ENCODE peak calls at places on chromosomes 16 and 17, in six cellular contexts. J is fibroblast of lung, T is PC-3, H is mammary epithelial cell, G is HL-60, N is upper lobe of left lung. W is an unnamed sample.

GRCh38 chr16:74868501-74868900 is 93.9 kb upstream of the FA2H start:
- DNase-seq in J (no peak), T (peak; percentile 24), H (peak; percentile 60), G (no peak), N (no peak), W (peak; percentile 37)

GRCh38 chr17:44589316-44590071 is 32.2 kb downstream of the FZD2 start:
- DNase-seq in J (no peak), T (no peak), H (no peak), G (no peak), N (no peak), W (no peak)

GRCh38 chr17:45129940-45130639 is 2.2 kb downstream of the PLCD3 start:
- DNase-seq in J (no peak), T (peak; percentile 59), H (peak; percentile 63), G (no peak), N (no peak), W (no peak)

GRCh38 chr17:16486373-16487250 is 5.4 kb downstream of the LRRC75A start:
- DNase-seq in J (peak; percentile 59), T (peak; percentile 96), H (peak; percentile 76), G (no peak), N (peak; percentile 89), W (peak; percentile 40)

GRCh38 chr16:53744449-53744848 is 40.5 kb downstream of the FTO start:
- DNase-seq in J (no peak), T (peak; percentile 39), H (no peak), G (no peak), N (no peak), W (no peak)

GRCh38 chr16:27641260-27641659 is 91.3 kb downstream of the KATNIP start:
- DNase-seq in J (no peak), T (no peak), H (no peak), G (no peak), N (no peak), W (no peak)

GRCh38 chr17:80855196-80855967 is 136.3 kb upstream of the CHMP6 start:
- DNase-seq in J (no peak), T (no peak), H (no peak), G (no peak), N (no peak), W (no peak)

GRCh38 chr16:88299751-88300462 is 82.9 kb upstream of the ZNF469 start:
- DNase-seq in J (no peak), T (no peak), H (no peak), G (no peak), N (no peak), W (no peak)

GRCh38 chr16:74999208-74999682 is 421 bp downstream of the ZNRF1 start:
- DNase-seq in J (no peak), T (no peak), H (no peak), G (no peak), N (no peak), W (no peak)

GRCh38 chr17:11308550-11308949 is 67.5 kb downstream of the SHISA6 start:
- DNase-seq in J (no peak), T (no peak), H (no peak), G (no peak), N (no peak), W (no peak)

GRCh38 chr16:88773812-88774291 is 11.2 kb downstream of the PIEZO1 start:
- DNase-seq in J (peak; percentile 98), T (peak; percentile 45), H (no peak), G (no peak), N (peak; percentile 81), W (peak; percentile 82)

GRCh38 chr16:18852647-18853046 is 51.3 kb upstream of the ARL6IP1 start:
- DNase-seq in J (no peak), T (no peak), H (no peak), G (no peak), N (no peak), W (no peak)

GRCh38 chr16:73531021-73531420 is 483.1 kb upstream of the ZFHX3 start:
- DNase-seq in J (no peak), T (no peak), H (no peak), G (no peak), N (no peak), W (no peak)

GRCh38 chr17:17572010-17572785 is 19.3 kb downstream of the PEMT start:
- DNase-seq in J (no peak), T (no peak), H (no peak), G (no peak), N (no peak), W (no peak)

GRCh38 chr17:82876149-82876548 is 36.3 kb upstream of the ZNF750 start:
- DNase-seq in J (peak; percentile 37), T (no peak), H (peak; percentile 99), G (no peak), N (peak; percentile 64), W (peak; percentile 57)

GRCh38 chr17:65228734-65229390 is 91.7 kb downstream of the RGS9 start:
- DNase-seq in J (peak; percentile 20), T (peak; percentile 41), H (peak; percentile 17), G (no peak), N (peak; percentile 63), W (no peak)

GRCh38 chr17:2500446-2500845 is 11.2 kb downstream of the METTL16 start:
- DNase-seq in J (no peak), T (no peak), H (peak; percentile 22), G (no peak), N (no peak), W (no peak)

GRCh38 chr17:4229627-4230026 is 34.2 kb downstream of the ANKFY1 start:
- DNase-seq in J (no peak), T (no peak), H (peak; percentile 75), G (no peak), N (no peak), W (peak; percentile 68)

GRCh38 chr16:89784409-89784808 is 32.0 kb downstream of the FANCA start:
- DNase-seq in J (no peak), T (no peak), H (no peak), G (no peak), N (no peak), W (no peak)

GRCh38 chr17:74527756-74528155 is 3.5 kb downstream of the CD300LB start:
- DNase-seq in J (no peak), T (no peak), H (no peak), G (no peak), N (peak; percentile 12), W (no peak)

GRCh38 chr17:10668771-10669170 is 11.7 kb upstream of the MYH3 start:
- DNase-seq in J (peak; percentile 24), T (peak; percentile 6), H (no peak), G (no peak), N (no peak), W (peak; percentile 9)

GRCh38 chr17:42900460-42901331 is at the start of gene G6PC1:
- DNase-seq in J (no peak), T (no peak), H (no peak), G (no peak), N (no peak), W (no peak)

GRCh38 chr17:31690118-31690517 is 168.9 kb downstream of the COPRS start:
- DNase-seq in J (peak; percentile 70), T (no peak), H (no peak), G (no peak), N (no peak), W (no peak)

GRCh38 chr17:31692632-31693031 is 166.4 kb downstream of the COPRS start:
- DNase-seq in J (no peak), T (no peak), H (no peak), G (no peak), N (no peak), W (no peak)

GRCh38 chr17:31693433-31694210 is 165.4 kb downstream of the COPRS start:
- DNase-seq in J (no peak), T (no peak), H (no peak), G (no peak), N (no peak), W (no peak)

GRCh38 chr17:31688704-31689103 is 170.3 kb downstream of the COPRS start:
- DNase-seq in J (no peak), T (peak; percentile 39), H (peak; percentile 48), G (no peak), N (no peak), W (no peak)

DNA sequence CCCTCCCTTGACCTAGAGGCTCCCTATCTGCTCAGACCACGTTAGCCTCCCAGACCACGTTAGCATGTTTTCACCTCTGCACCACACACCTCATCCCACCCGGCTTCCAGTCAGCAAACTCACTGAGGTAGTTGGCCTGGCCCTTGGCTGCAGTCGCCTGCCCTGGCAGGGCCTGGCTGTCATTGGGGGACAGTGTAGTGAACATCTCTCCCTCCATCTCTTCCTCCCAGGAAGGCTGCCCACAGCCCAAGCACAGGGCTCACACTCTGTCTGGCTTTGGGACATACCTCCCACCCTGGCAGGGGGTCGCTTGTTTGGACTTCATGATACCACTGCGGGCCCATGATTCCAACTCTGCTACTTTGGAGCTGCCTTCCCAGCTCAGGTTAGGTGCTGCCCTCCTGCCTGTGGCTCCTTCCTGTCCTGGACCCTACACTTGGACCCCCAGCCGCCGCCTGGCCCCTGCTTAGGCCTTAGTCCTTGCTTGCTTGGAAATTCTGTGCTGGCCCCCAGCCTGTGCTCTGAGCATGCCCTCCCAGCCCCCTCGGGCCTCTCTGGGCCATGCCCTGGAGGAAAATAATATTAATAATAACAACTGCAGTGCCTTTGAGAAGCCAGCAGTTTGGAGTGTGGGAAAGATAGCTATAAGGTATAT is 167.7 kb downstream of the COPRS start:
- DNase-seq in J (no peak), T (no peak), H (no peak), G (no peak), N (no peak), W (no peak)
- H3K27ac ChIP-seq in J (no peak overlapping the region), T (no peak overlapping the region), H (no peak overlapping the region), G (no peak overlapping the region), N (no peak overlapping the region), W (no peak overlapping the region)

GRCh38 chr17:60139438-60140285 is 10.1 kb upstream of the CA4 start:
- DNase-seq in J (peak; percentile 67), T (peak; percentile 31), H (peak; percentile 34), G (no peak), N (peak; percentile 75), W (peak; percentile 53)
- H3K4me3 ChIP-seq in J (no peak overlapping the region), T (no peak overlapping the region), H (no peak overlapping the region), G (no peak overlapping the region), N (no peak overlapping the region), W (peak overlapping the region; percentile 22)

DNA sequence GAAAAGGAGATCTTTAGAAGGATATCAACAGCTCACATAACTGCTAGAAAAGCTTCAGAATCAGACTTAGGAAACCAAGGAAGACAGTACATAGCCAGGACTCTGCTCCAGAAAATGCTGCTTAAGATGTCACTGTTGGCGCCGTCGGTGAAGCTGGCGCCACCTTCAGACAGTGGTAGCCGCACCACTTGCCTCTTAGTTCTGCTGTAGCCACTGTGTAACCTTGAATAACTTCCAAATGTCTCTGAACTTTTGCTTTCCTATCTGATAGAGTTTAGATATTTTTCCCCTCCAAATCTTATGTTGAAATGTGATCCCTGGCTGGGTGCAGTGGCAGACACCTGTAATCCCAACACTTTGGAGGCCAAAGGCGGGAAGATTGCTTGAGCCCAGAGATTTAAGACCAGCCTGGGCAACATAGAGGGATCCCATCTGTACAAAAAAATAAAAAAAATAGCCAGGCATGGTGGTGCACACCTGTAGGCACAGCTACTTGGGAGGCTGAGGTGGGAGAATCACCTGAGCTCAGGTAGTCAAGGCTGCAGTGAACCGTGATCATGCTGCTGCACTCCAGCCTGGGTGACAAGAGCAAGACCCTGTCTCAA is 6.3 kb upstream of the USP31 start:
- DNase-seq in J (peak; percentile 9), T (peak; percentile 37), H (no peak), G (no peak), N (no peak), W (no peak)
- TF ChIP-seq CTCF in J (peak; percentile 38), T (peak; percentile 61), H (no peak), G (peak; percentile 43), N (no peak), W (peak; percentile 64)

DNA sequence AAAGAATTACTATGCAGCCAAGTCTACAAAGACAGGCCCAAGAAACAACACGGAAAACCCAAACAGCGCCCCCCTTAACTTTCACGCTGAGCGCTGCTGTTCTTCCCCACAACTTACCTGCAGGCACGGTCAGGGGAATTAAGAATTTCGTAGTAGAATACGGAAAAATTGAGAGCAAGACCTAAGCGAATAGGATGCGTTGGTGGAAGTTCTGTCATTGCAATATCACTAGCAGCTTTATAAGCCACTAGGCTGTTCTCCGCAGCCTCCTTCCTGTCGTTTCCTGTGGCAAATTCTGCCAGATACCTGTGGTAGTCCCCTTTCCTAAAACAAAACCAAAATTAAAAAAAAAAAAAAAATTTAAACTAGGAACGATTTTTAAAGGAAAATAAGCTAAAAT is 39.0 kb downstream of the YWHAE start:
- DNase-seq in J (no peak), T (no peak), H (no peak), G (no peak), N (no peak), W (no peak)
- H3K27ac ChIP-seq in J (peak overlapping the region; percentile 44), T (no peak overlapping the region), H (no peak overlapping the region), G (no peak overlapping the region), N (peak overlapping the region; percentile 48), W (peak overlapping the region; percentile 45)